ENCODE peak calls at places on chromosome 22, in four cellular contexts. One of them, this sample, is unnamed.

GRCh38 chr22:25484916-25485315 is 79.6 kb upstream of the GRK3 start:
- DNase-seq in epithelial cell of esophagus: no peak
- DNase-seq in ovary: no peak
- DNase-seq in cardiac fibroblast: no peak
- DNase-seq in this sample: no peak

GRCh38 chr22:20031732-20032406 is 11.0 kb downstream of the TANGO2 start:
- DNase-seq in epithelial cell of esophagus: peak; percentile 46
- DNase-seq in ovary: no peak
- DNase-seq in cardiac fibroblast: no peak
- DNase-seq in this sample: no peak

GRCh38 chr22:46076651-46077339 is 73.5 kb upstream of the PPARA start:
- DNase-seq in epithelial cell of esophagus: peak; percentile 59
- DNase-seq in ovary: peak; percentile 60
- DNase-seq in cardiac fibroblast: peak; percentile 86
- DNase-seq in this sample: peak; percentile 71

GRCh38 chr22:27885977-27886842 is 32.8 kb downstream of the PITPNB start:
- DNase-seq in epithelial cell of esophagus: peak; percentile 72
- DNase-seq in ovary: no peak
- DNase-seq in cardiac fibroblast: peak; percentile 87
- DNase-seq in this sample: peak; percentile 77

GRCh38 chr22:28801845-28802594 is 1.7 kb upstream of the XBP1 start:
- DNase-seq in epithelial cell of esophagus: no peak
- DNase-seq in ovary: no peak
- DNase-seq in cardiac fibroblast: no peak
- DNase-seq in this sample: no peak

GRCh38 chr22:20243545-20244249 is 24.4 kb downstream of the RTN4R start:
- DNase-seq in epithelial cell of esophagus: peak; percentile 62
- DNase-seq in ovary: peak; percentile 87
- DNase-seq in cardiac fibroblast: peak; percentile 80
- DNase-seq in this sample: peak; percentile 57

GRCh38 chr22:31300896-31301295 is 8.6 kb upstream of the PIK3IP1 start:
- DNase-seq in epithelial cell of esophagus: no peak
- DNase-seq in ovary: no peak
- DNase-seq in cardiac fibroblast: no peak
- DNase-seq in this sample: no peak

GRCh38 chr22:30822216-30823014 is 127.7 kb downstream of the OSBP2 start:
- DNase-seq in epithelial cell of esophagus: no peak
- DNase-seq in ovary: no peak
- DNase-seq in cardiac fibroblast: no peak
- DNase-seq in this sample: no peak

GRCh38 chr22:19917389-19918138 is 24.0 kb upstream of the COMT start:
- DNase-seq in epithelial cell of esophagus: no peak
- DNase-seq in ovary: no peak
- DNase-seq in cardiac fibroblast: no peak
- DNase-seq in this sample: no peak

GRCh38 chr22:26431151-26431995 is 2.3 kb downstream of the ASPHD2 start:
- DNase-seq in epithelial cell of esophagus: no peak
- DNase-seq in ovary: no peak
- DNase-seq in cardiac fibroblast: no peak
- DNase-seq in this sample: no peak

GRCh38 chr22:36163497-36163896 is 2.9 kb upstream of the APOL3 start:
- DNase-seq in epithelial cell of esophagus: no peak
- DNase-seq in ovary: no peak
- DNase-seq in cardiac fibroblast: no peak
- DNase-seq in this sample: no peak

GRCh38 chr22:27782065-27782464 is 19.5 kb downstream of the MN1 start:
- DNase-seq in epithelial cell of esophagus: no peak
- DNase-seq in ovary: no peak
- DNase-seq in cardiac fibroblast: no peak
- DNase-seq in this sample: no peak

GRCh38 chr22:29109853-29110252 is 37.0 kb downstream of the KREMEN1 start:
- DNase-seq in epithelial cell of esophagus: no peak
- DNase-seq in ovary: no peak
- DNase-seq in cardiac fibroblast: no peak
- DNase-seq in this sample: no peak

GRCh38 chr22:46134111-46134705 is 16.1 kb upstream of the PPARA start:
- DNase-seq in epithelial cell of esophagus: no peak
- DNase-seq in ovary: no peak
- DNase-seq in cardiac fibroblast: no peak
- DNase-seq in this sample: no peak

GRCh38 chr22:28442264-28442950 is 237.2 kb downstream of the TTC28 start:
- DNase-seq in epithelial cell of esophagus: peak; percentile 65
- DNase-seq in ovary: peak; percentile 91
- DNase-seq in cardiac fibroblast: peak; percentile 71
- DNase-seq in this sample: peak; percentile 56

GRCh38 chr22:47420211-47420610 is 657.8 kb downstream of the TBC1D22A start:
- DNase-seq in epithelial cell of esophagus: no peak
- DNase-seq in ovary: no peak
- DNase-seq in cardiac fibroblast: no peak
- DNase-seq in this sample: no peak

GRCh38 chr22:20818471-20818870 is 40.1 kb downstream of the PI4KA start:
- DNase-seq in epithelial cell of esophagus: no peak
- DNase-seq in ovary: no peak
- DNase-seq in cardiac fibroblast: no peak
- DNase-seq in this sample: no peak

GRCh38 chr22:41397143-41397811 is 15.5 kb downstream of the TEF start:
- DNase-seq in epithelial cell of esophagus: no peak
- DNase-seq in ovary: no peak
- DNase-seq in cardiac fibroblast: no peak
- DNase-seq in this sample: no peak

GRCh38 chr22:21443735-21444421 is 23.3 kb upstream of the TMEM191C start:
- DNase-seq in epithelial cell of esophagus: no peak
- DNase-seq in ovary: peak; percentile 33
- DNase-seq in cardiac fibroblast: no peak
- DNase-seq in this sample: no peak

GRCh38 chr22:17164392-17165024 is 5.4 kb upstream of the HDHD5 start:
- DNase-seq in epithelial cell of esophagus: no peak
- DNase-seq in ovary: no peak
- DNase-seq in cardiac fibroblast: peak; percentile 15
- DNase-seq in this sample: no peak
- TF ChIP-seq CTCF in epithelial cell of esophagus: no peak
- TF ChIP-seq CTCF in ovary: no peak
- TF ChIP-seq CTCF in cardiac fibroblast: peak; percentile 40
- TF ChIP-seq CTCF in this sample: peak; percentile 64

DNA sequence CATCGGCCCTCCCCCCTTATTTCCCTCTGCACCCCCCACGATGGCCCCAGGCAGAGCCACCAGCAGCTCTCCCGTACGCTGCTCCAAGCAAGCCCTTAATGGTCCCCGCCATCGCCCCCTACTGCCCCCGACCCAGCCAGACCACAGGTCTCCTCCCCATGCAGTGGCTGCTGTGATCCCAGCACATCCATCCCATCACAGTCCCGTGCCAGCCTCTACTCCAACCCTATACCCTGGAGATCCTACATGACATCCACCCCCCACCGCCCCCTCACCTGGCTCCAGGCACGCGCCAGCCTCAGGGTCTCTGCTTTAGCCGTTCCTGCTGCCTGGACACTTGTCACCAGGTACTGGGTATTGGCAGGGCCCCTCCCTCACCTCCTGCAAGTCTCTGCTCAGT is 85.8 kb upstream of the RTL6 start:
- DNase-seq in epithelial cell of esophagus: no peak
- DNase-seq in ovary: no peak
- DNase-seq in cardiac fibroblast: no peak
- DNase-seq in this sample: no peak
- TF ChIP-seq CTCF in epithelial cell of esophagus: no peak
- TF ChIP-seq CTCF in ovary: no peak
- TF ChIP-seq CTCF in cardiac fibroblast: no peak
- TF ChIP-seq CTCF in this sample: no peak

DNA sequence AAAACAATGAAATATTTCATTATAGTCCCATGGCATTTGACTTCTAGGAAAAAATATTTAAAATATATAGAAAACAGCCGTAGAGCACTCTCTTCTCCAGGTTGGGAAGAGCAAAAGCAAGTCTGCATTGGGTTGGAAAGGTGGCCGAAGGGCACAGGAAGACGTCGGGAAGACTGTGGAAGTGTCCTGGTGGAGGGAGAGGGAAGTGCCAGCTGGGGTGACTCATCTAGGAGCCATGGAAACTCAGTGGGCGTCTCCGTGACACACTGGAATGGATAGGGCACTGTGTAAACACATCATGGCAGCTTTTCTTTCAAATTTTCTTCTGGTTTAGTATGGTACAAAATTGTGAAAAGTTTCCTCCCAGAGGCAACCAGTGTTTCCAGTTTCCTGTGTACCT is 12.7 kb downstream of the GTPBP1 start:
- DNase-seq in epithelial cell of esophagus: peak; percentile 91
- DNase-seq in ovary: peak; percentile 45
- DNase-seq in cardiac fibroblast: peak; percentile 76
- DNase-seq in this sample: peak; percentile 87
- TF ChIP-seq CTCF in epithelial cell of esophagus: peak; percentile 88
- TF ChIP-seq CTCF in ovary: no peak
- TF ChIP-seq CTCF in cardiac fibroblast: peak; percentile 82
- TF ChIP-seq CTCF in this sample: peak; percentile 83

GRCh38 chr22:18906896-18907295 is 776 bp downstream of the DGCR6 start:
- DNase-seq in epithelial cell of esophagus: no peak
- DNase-seq in ovary: no peak
- DNase-seq in cardiac fibroblast: no peak
- DNase-seq in this sample: no peak
- TF ChIP-seq CTCF in epithelial cell of esophagus: no peak
- TF ChIP-seq CTCF in ovary: no peak
- TF ChIP-seq CTCF in cardiac fibroblast: no peak
- TF ChIP-seq CTCF in this sample: no peak

GRCh38 chr22:50105529-50106100 is 15.8 kb downstream of the MOV10L1 start:
- DNase-seq in epithelial cell of esophagus: peak; percentile 90
- DNase-seq in ovary: no peak
- DNase-seq in cardiac fibroblast: peak; percentile 53
- DNase-seq in this sample: peak; percentile 15

GRCh38 chr22:50101870-50102565 is 12.2 kb downstream of the MOV10L1 start:
- DNase-seq in epithelial cell of esophagus: no peak
- DNase-seq in ovary: no peak
- DNase-seq in cardiac fibroblast: no peak
- DNase-seq in this sample: no peak

GRCh38 chr22:50104149-50104548 is 14.3 kb downstream of the MOV10L1 start:
- DNase-seq in epithelial cell of esophagus: no peak
- DNase-seq in ovary: no peak
- DNase-seq in cardiac fibroblast: no peak
- DNase-seq in this sample: no peak

GRCh38 chr22:50107529-50107928 is 17.7 kb downstream of the MOV10L1 start:
- DNase-seq in epithelial cell of esophagus: no peak
- DNase-seq in ovary: no peak
- DNase-seq in cardiac fibroblast: no peak
- DNase-seq in this sample: no peak

DNA sequence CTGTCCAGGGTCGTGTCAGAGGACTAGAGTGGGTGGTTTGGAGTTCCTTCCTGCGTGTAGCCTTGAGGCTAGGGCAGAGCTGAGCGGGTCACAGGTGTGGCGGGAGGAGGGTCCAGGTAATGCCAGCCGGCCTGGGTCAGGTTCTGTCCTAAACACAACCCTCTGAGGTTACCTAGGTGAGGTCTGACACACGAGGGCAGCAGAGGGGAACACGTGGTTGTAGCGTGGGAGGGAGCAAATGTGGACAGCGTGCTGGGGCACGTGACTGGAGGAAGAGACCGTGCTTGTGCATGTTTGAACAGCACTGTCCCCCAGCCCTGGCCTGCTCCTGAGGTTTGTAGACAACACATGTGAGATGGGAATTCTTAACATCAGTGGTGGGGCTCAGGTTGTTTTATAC is 13.1 kb downstream of the MOV10L1 start:
- DNase-seq in epithelial cell of esophagus: peak; percentile 54
- DNase-seq in ovary: no peak
- DNase-seq in cardiac fibroblast: no peak
- DNase-seq in this sample: no peak
- TF ChIP-seq CTCF in epithelial cell of esophagus: no peak
- TF ChIP-seq CTCF in ovary: no peak
- TF ChIP-seq CTCF in cardiac fibroblast: no peak
- TF ChIP-seq CTCF in this sample: no peak